ENCODE peak calls at places on chromosomes 7 and 10, in seven cellular contexts. F is NCI-H82; P is AG10803; A is NAMALWA; U is stimulated activated CD4-positive, alpha-beta T cell treated with anti-CD3 and anti-CD28 coated beads, Interleukin-1b, Interleukin-23, amount 100 ng/mL, for 4 hours; Z is fibroblast of villous mesenchyme; K is H54. I is an unnamed sample.

GRCh38 chr7:155002411-155003214 is at the start of gene PAXIP1:
- DNase-seq in P (peak; percentile 37), A (peak; percentile 74), U (peak; percentile 49), K (peak; percentile 63), F (peak; percentile 74), Z (no peak), I (peak; percentile 38)

GRCh38 chr7:80779456-80779855 is 139.4 kb downstream of the SEMA3C start:
- DNase-seq in K (no peak), P (no peak), Z (no peak), F (no peak), U (no peak), A (no peak), I (no peak)

GRCh38 chr7:121752706-121753105 is 120.3 kb upstream of the PTPRZ1 start:
- DNase-seq in Z (peak; percentile 8), F (peak; percentile 44), U (no peak), K (no peak), A (peak; percentile 35), P (peak; percentile 26), I (no peak)

GRCh38 chr10:77626266-77626935 is 11.2 kb downstream of the KCNMA1 start:
- DNase-seq in Z (peak; percentile 50), F (no peak), U (no peak), A (no peak), P (peak; percentile 91), K (no peak), I (no peak)

GRCh38 chr7:153529100-153529499 is 523.1 kb upstream of the DPP6 start:
- DNase-seq in A (no peak), F (no peak), Z (no peak), U (no peak), P (no peak), K (no peak), I (no peak)

GRCh38 chr7:132030883-132031282 is 474.5 kb upstream of the PODXL start:
- DNase-seq in K (no peak), A (no peak), U (no peak), F (no peak), P (no peak), Z (no peak), I (no peak)

GRCh38 chr7:79515358-79515757 is 61.9 kb upstream of the MAGI2 start:
- DNase-seq in P (peak; percentile 16), K (no peak), F (no peak), A (no peak), Z (peak; percentile 68), U (no peak), I (no peak)

GRCh38 chr10:126670886-126671285 is 393 bp upstream of the C10orf90 start:
- DNase-seq in U (no peak), F (no peak), A (no peak), Z (no peak), P (no peak), K (no peak), I (no peak)

GRCh38 chr10:86711957-86712708 is 43.8 kb downstream of the LDB3 start:
- DNase-seq in F (peak; percentile 63), A (peak; percentile 92), K (peak; percentile 69), Z (peak; percentile 47), P (peak; percentile 28), U (no peak), I (peak; percentile 58)

I was measured in heart left ventricle.